ENCODE peak calls at places on chromosome 9, in five cellular contexts. Z, M, Y, A and D are unnamed samples.

GRCh38 chr9:116569111-116569510 is 118.0 kb upstream of the TRIM32 start:
- DNase-seq in Z (no peak), M (no peak), Y (no peak), A (no peak), D (no peak)

GRCh38 chr9:35114921-35115341 is 731 bp downstream of the ATOSB start:
- DNase-seq in Z (no peak), M (no peak), Y (peak; percentile 41), A (peak; percentile 82), D (peak; percentile 39)

GRCh38 chr9:87849144-87849741 is 33.4 kb upstream of the SPATA31E1 start:
- DNase-seq in Z (no peak), M (no peak), Y (no peak), A (no peak), D (no peak)

GRCh38 chr9:29773676-29774075 is 2200.4 kb upstream of the C9orf72 start:
- DNase-seq in Z (no peak), M (no peak), Y (no peak), A (no peak), D (no peak)

GRCh38 chr9:134190232-134191121 is 26.1 kb upstream of the RNU6ATAC start:
- DNase-seq in Z (no peak), M (no peak), Y (no peak), A (peak; percentile 16), D (no peak)

GRCh38 chr9:115008536-115008935 is 78.1 kb upstream of the TNFSF8 start:
- DNase-seq in Z (no peak), M (no peak), Y (no peak), A (peak; percentile 43), D (peak; percentile 86)

GRCh38 chr9:126507318-126508109 is 106.2 kb upstream of the LMX1B start:
- DNase-seq in Z (no peak), M (no peak), Y (no peak), A (no peak), D (no peak)

GRCh38 chr9:91541744-91542143 is 118.1 kb upstream of the NFIL3 start:
- DNase-seq in Z (no peak), M (no peak), Y (no peak), A (no peak), D (no peak)

GRCh38 chr9:95826183-95826838 is 49.2 kb upstream of the ERCC6L2 start:
- DNase-seq in Z (no peak), M (no peak), Y (no peak), A (no peak), D (no peak)

GRCh38 chr9:107258919-107259318 is 24.2 kb upstream of the RAD23B start:
- DNase-seq in Z (no peak), M (no peak), Y (no peak), A (no peak), D (no peak)

GRCh38 chr9:107261106-107261505 is 22.0 kb upstream of the RAD23B start:
- DNase-seq in Z (no peak), M (no peak), Y (no peak), A (no peak), D (no peak)

GRCh38 chr9:107263289-107263688 is 19.8 kb upstream of the RAD23B start:
- DNase-seq in Z (no peak), M (no peak), Y (no peak), A (no peak), D (no peak)

DNA sequence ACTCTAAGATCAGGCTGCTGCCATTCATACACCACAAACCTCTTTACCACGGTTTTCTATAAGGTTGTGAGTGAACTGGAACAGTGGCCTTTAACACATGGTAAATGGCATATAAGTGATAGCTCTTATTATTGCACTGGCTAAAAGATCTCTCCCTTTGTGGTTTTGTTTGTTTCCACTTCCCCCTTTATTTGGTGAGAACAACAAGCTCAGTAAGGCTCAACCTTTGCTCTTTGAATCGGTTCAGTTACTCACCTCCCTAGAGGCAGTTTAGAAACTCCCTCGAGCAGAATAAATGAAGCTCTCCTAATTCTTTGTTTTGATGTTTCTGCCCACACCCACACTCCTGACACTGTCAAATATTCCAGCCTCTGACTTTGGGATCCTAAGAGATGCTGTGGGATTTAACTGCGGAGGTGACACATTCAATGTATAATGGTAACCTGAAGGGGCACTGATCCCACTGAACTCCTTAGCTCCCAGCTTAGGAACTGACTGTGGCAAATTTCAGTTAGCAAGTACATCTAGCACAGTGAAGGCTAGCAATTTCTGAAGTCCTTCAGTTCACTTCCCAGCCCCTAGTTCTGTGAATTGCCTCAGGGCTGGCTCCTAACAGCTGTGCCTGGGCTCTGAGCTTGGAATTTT is 22.5 kb upstream of the RAD23B start:
- DNase-seq in Z (no peak), M (no peak), Y (no peak), A (no peak), D (peak; percentile 44)
- TF ChIP-seq CTCF in Z (no peak), M (no peak), Y (no peak), A (no peak), D (no peak)

DNA sequence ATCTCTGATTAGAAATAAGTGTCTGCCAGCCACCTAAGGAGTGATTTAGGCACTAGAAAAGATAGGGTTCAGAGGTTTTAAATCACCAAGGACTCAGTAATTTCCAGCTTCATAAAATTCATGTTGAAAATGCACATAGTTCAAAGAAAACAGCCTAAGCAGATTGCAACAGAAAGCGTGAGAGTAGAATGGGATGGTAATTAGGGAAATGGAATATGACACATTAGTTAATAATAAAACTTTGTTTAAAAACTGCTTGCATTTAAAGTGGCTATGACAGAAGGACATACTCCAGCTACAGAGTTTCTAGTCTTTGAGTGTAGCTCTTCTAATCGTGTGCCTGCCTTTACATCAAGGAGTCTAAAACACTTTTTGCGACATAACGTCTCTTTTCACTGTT is 490.8 kb downstream of the TLE4 start:
- DNase-seq in Z (no peak), M (no peak), Y (no peak), A (no peak), D (no peak)
- H3K4me3 ChIP-seq in Z (no peak overlapping the region), M (no peak overlapping the region), Y (no peak overlapping the region), A (no peak overlapping the region), D (no peak overlapping the region)

DNA sequence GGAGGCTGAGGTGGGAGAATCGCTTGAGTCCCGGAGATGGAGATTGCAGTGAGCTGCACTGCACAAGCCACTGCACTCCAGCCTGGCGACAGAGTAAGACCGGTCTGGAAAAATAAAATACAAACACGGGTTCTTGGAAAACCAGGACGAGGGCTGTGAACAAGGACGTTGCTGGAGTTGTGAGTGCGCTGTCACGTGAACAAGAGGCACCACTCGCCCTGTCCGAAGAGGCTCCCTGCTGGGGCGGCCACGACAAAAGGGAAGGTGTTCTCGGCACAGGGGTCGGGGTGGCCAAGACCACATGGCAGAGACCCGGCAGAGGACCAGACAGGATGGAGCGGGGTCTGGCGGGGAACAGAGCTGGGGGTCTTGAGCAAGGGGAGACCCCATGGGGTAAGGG is 30.6 kb upstream of the UBAC1 start:
- DNase-seq in Z (no peak), M (no peak), Y (no peak), A (peak; percentile 26), D (no peak)
- TF ChIP-seq CTCF in Z (no peak), M (no peak), Y (no peak), A (no peak), D (no peak)

GRCh38 chr9:107872457-107873192 is 383.1 kb upstream of the KLF4 start:
- DNase-seq in Z (no peak), M (no peak), Y (no peak), A (no peak), D (no peak)
- H3K4me3 ChIP-seq in Z (no peak overlapping the region), M (no peak overlapping the region), Y (no peak overlapping the region), A (no peak overlapping the region), D (no peak overlapping the region)

DNA sequence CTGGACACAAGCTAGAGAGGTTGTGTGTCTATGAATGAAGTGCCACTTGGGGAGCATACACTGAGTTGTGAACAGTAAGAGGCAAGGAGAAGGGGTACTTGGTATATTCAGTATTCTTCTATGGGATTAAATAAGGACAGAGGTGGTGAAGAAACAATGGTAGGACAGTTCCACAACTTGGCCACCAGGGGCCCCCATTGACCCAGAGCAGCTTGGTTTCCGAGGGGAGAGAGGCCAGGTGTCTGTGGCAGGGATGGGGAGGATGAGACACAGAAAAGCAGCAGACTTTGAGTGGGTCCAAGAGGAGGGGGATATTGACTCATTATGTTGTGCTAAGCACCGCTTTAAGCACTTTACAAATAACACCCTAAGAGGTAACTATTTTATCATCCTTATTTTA is 220.6 kb downstream of the MELK start:
- DNase-seq in Z (peak; percentile 32), M (no peak), Y (no peak), A (no peak), D (no peak)
- TF ChIP-seq CTCF in Z (peak; percentile 81), M (no peak), Y (no peak), A (no peak), D (no peak)

GRCh38 chr9:127554966-127555829 is 56.9 kb upstream of the STXBP1 start:
- DNase-seq in Z (no peak), M (no peak), Y (no peak), A (no peak), D (peak; percentile 43)
- H3K4me3 ChIP-seq in Z (no peak overlapping the region), M (no peak overlapping the region), Y (no peak overlapping the region), A (no peak overlapping the region), D (no peak overlapping the region)

GRCh38 chr9:98120476-98120875 is 1.5 kb upstream of the TRIM14 start:
- DNase-seq in Z (no peak), M (no peak), Y (no peak), A (no peak), D (no peak)

GRCh38 chr9:98118640-98119601 is at the start of gene TRIM14:
- DNase-seq in Z (peak; percentile 18), M (peak; percentile 47), Y (peak; percentile 54), A (peak; percentile 66), D (peak; percentile 73)

GRCh38 chr9:98121096-98121495 is 2.1 kb upstream of the TRIM14 start:
- DNase-seq in Z (no peak), M (no peak), Y (no peak), A (no peak), D (no peak)

DNA sequence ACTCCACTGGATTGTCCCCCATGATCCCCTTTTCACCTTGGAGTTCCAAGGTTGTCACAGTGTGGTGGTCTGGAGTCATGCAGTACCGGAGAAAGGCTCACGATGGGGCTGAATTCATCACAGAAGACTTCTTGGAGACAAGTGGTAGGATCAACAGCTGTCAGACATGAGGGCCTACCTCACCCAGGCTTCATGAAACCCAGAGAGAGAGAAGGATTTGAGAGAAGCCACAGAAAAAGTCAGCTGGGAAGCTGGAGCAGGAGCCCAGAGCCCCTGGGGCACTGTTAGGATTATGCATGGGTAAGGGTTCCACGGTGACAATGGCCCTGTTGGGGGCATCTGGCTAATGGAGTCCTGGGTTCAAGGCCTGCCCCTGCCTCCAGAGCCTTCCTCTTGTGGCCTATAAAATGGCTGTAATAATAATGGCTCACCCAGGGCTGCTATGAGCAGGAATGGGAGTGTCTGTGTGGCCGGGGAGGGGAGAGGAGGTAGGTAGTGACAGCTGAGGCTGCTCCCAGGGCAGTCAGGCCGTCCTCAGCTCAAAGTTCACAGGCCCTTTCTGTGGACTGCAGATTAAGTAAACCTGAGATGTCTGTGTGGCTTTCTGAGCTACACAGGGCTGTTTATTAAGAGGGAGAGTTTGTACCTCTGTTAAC is 910 bp downstream of the TRIM14 start:
- DNase-seq in Z (peak; percentile 24), M (peak; percentile 34), Y (no peak), A (no peak), D (peak; percentile 12)
- TF ChIP-seq CTCF in Z (peak; percentile 45), M (peak; percentile 61), Y (no peak), A (no peak), D (peak; percentile 31)